ENCODE peak calls at places on chromosomes 6 and 20, in six cellular contexts. One of them, this sample, is unnamed.

GRCh38 chr20:49676581-49677291 is 36.9 kb downstream of the B4GALT5 start:
- DNase-seq in SK-N-SH: no peak
- DNase-seq in GM12878: peak
- DNase-seq in H1: no peak
- DNase-seq in HL-60: no peak
- DNase-seq in HepG2: peak
- DNase-seq in this sample: peak

GRCh38 chr20:45801851-45802250 is 10.1 kb downstream of the DNTTIP1 start:
- DNase-seq in SK-N-SH: no peak
- DNase-seq in GM12878: no peak
- DNase-seq in H1: no peak
- DNase-seq in HepG2: no peak
- DNase-seq in HL-60: no peak
- DNase-seq in this sample: no peak

GRCh38 chr20:48689388-48689787 is 138.4 kb downstream of the PREX1 start:
- DNase-seq in HL-60: no peak
- DNase-seq in HepG2: no peak
- DNase-seq in SK-N-SH: no peak
- DNase-seq in GM12878: no peak
- DNase-seq in H1: no peak
- DNase-seq in this sample: no peak

GRCh38 chr20:22502731-22503191 is 81.6 kb downstream of the FOXA2 start:
- DNase-seq in GM12878: no peak
- DNase-seq in SK-N-SH: no peak
- DNase-seq in HL-60: no peak
- DNase-seq in H1: no peak
- DNase-seq in HepG2: peak
- DNase-seq in this sample: no peak

GRCh38 chr6:89711801-89712200 is 73.3 kb upstream of the LYRM2 start:
- DNase-seq in GM12878: no peak
- DNase-seq in H1: no peak
- DNase-seq in HL-60: no peak
- DNase-seq in HepG2: no peak
- DNase-seq in SK-N-SH: no peak
- DNase-seq in this sample: no peak

GRCh38 chr20:38114353-38114791 is 50.7 kb downstream of the TGM2 start:
- DNase-seq in H1: peak
- DNase-seq in HL-60: no peak
- DNase-seq in HepG2: no peak
- DNase-seq in SK-N-SH: no peak
- DNase-seq in GM12878: no peak
- DNase-seq in this sample: peak

GRCh38 chr6:43455034-43455747 is at the start of gene DLK2:
- DNase-seq in SK-N-SH: peak
- DNase-seq in GM12878: no peak
- DNase-seq in H1: peak
- DNase-seq in HepG2: no peak
- DNase-seq in HL-60: no peak
- DNase-seq in this sample: peak

GRCh38 chr6:90008189-90008907 is 114.1 kb downstream of the GJA10 start:
- DNase-seq in GM12878: peak
- DNase-seq in HepG2: no peak
- DNase-seq in H1: no peak
- DNase-seq in SK-N-SH: no peak
- DNase-seq in HL-60: no peak
- DNase-seq in this sample: no peak

GRCh38 chr20:57526067-57526884 is 1.3 kb upstream of the CTCFL start:
- DNase-seq in SK-N-SH: peak
- DNase-seq in GM12878: no peak
- DNase-seq in H1: peak
- DNase-seq in HL-60: no peak
- DNase-seq in HepG2: peak
- DNase-seq in this sample: peak

GRCh38 chr6:7803219-7803618 is 77.3 kb downstream of the BMP6 start:
- DNase-seq in H1: no peak
- DNase-seq in HL-60: no peak
- DNase-seq in HepG2: no peak
- DNase-seq in SK-N-SH: no peak
- DNase-seq in GM12878: no peak
- DNase-seq in this sample: no peak

GRCh38 chr6:146628350-146628749 is 29.6 kb downstream of the ADGB start:
- DNase-seq in GM12878: no peak
- DNase-seq in H1: no peak
- DNase-seq in HepG2: no peak
- DNase-seq in HL-60: no peak
- DNase-seq in SK-N-SH: no peak
- DNase-seq in this sample: no peak

GRCh38 chr6:122365775-122366403 is 33.6 kb upstream of the HSF2 start:
- DNase-seq in H1: no peak
- DNase-seq in SK-N-SH: no peak
- DNase-seq in HepG2: peak
- DNase-seq in GM12878: no peak
- DNase-seq in HL-60: no peak
- DNase-seq in this sample: no peak

GRCh38 chr6:12371641-12372146 is 81.5 kb downstream of the EDN1 start:
- DNase-seq in HepG2: peak
- DNase-seq in GM12878: no peak
- DNase-seq in SK-N-SH: no peak
- DNase-seq in H1: no peak
- DNase-seq in HL-60: no peak
- DNase-seq in this sample: no peak

GRCh38 chr20:38658879-38659612 is 57.4 kb downstream of the ARHGAP40 start:
- DNase-seq in HepG2: peak
- DNase-seq in SK-N-SH: peak
- DNase-seq in GM12878: no peak
- DNase-seq in HL-60: no peak
- DNase-seq in H1: peak
- DNase-seq in this sample: peak

GRCh38 chr6:85111481-85112001 is 338.3 kb upstream of the NT5E start:
- DNase-seq in SK-N-SH: no peak
- DNase-seq in GM12878: no peak
- DNase-seq in H1: no peak
- DNase-seq in HL-60: no peak
- DNase-seq in HepG2: no peak
- DNase-seq in this sample: no peak

GRCh38 chr6:104607501-104607900 is 252.2 kb downstream of the HACE1 start:
- DNase-seq in HL-60: no peak
- DNase-seq in SK-N-SH: no peak
- DNase-seq in H1: no peak
- DNase-seq in HepG2: no peak
- DNase-seq in GM12878: no peak
- DNase-seq in this sample: no peak

GRCh38 chr20:40446868-40447267 is 242.2 kb downstream of the MAFB start:
- DNase-seq in HL-60: no peak
- DNase-seq in H1: no peak
- DNase-seq in SK-N-SH: no peak
- DNase-seq in GM12878: no peak
- DNase-seq in HepG2: no peak
- DNase-seq in this sample: no peak
- TF ChIP-seq GABPA in HL-60: no peak
- TF ChIP-seq GABPA in H1: no peak
- TF ChIP-seq GABPA in SK-N-SH: no peak
- TF ChIP-seq GABPA in GM12878: no peak
- TF ChIP-seq GABPA in HepG2: no peak
- TF ChIP-seq GABPA in this sample: no peak

DNA sequence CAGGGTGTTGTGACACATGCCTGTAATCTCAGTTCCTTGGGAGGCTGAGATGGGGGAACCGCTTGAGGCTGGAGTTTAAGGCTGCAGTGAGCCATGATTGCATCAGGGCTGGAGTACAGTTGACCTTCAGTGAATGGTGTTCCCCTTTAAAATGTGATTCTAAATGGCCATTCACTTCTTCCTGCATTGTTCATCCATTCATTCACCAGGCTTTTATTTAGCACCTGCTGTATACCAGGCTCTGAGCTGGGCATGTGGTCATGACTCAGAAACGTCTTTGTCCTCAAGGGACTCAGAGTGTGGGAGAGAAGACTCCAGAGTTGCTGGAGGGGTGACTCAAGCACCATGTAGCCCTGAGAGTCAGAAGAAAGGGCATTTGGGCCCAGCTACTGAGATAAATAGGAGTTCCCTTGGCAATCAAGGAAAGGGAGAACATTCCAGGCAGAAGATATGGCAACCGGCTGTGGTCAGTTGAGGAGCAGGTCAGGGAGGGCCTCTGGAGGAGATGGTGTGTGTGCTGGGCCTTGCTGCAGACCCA is 101.1 kb downstream of the DLGAP4 start:
- DNase-seq in GM12878: no peak
- DNase-seq in SK-N-SH: no peak
- DNase-seq in HL-60: no peak
- DNase-seq in H1: no peak
- DNase-seq in HepG2: no peak
- DNase-seq in this sample: no peak
- TF ChIP-seq GABPA in GM12878: no peak
- TF ChIP-seq GABPA in SK-N-SH: no peak
- TF ChIP-seq GABPA in HL-60: no peak
- TF ChIP-seq GABPA in H1: no peak
- TF ChIP-seq GABPA in HepG2: no peak
- TF ChIP-seq GABPA in this sample: no peak

GRCh38 chr6:163031931-163032330 is 304.2 kb downstream of the PACRG start:
- DNase-seq in GM12878: no peak
- DNase-seq in HL-60: no peak
- DNase-seq in HepG2: no peak
- DNase-seq in SK-N-SH: no peak
- DNase-seq in H1: no peak
- DNase-seq in this sample: no peak

GRCh38 chr6:163038317-163038716 is 310.5 kb downstream of the PACRG start:
- DNase-seq in GM12878: no peak
- DNase-seq in H1: no peak
- DNase-seq in SK-N-SH: no peak
- DNase-seq in HepG2: no peak
- DNase-seq in HL-60: no peak
- DNase-seq in this sample: no peak

GRCh38 chr6:163030980-163031379 is 303.2 kb downstream of the PACRG start:
- DNase-seq in H1: no peak
- DNase-seq in GM12878: no peak
- DNase-seq in SK-N-SH: no peak
- DNase-seq in HL-60: no peak
- DNase-seq in HepG2: no peak
- DNase-seq in this sample: no peak

GRCh38 chr6:163036251-163036650 is 308.5 kb downstream of the PACRG start:
- DNase-seq in HL-60: no peak
- DNase-seq in SK-N-SH: no peak
- DNase-seq in H1: no peak
- DNase-seq in GM12878: no peak
- DNase-seq in HepG2: no peak
- DNase-seq in this sample: no peak
- TF ChIP-seq GABPA in HL-60: no peak
- TF ChIP-seq GABPA in SK-N-SH: no peak
- TF ChIP-seq GABPA in H1: no peak
- TF ChIP-seq GABPA in GM12878: no peak
- TF ChIP-seq GABPA in HepG2: no peak
- TF ChIP-seq GABPA in this sample: no peak

GRCh38 chr6:35611235-35611634 is 77.5 kb downstream of the FKBP5 start:
- DNase-seq in SK-N-SH: no peak
- DNase-seq in GM12878: no peak
- DNase-seq in H1: no peak
- DNase-seq in HL-60: no peak
- DNase-seq in HepG2: no peak
- DNase-seq in this sample: no peak
- TF ChIP-seq GABPA in SK-N-SH: no peak
- TF ChIP-seq GABPA in GM12878: no peak
- TF ChIP-seq GABPA in H1: no peak
- TF ChIP-seq GABPA in HL-60: no peak
- TF ChIP-seq GABPA in HepG2: no peak
- TF ChIP-seq GABPA in this sample: no peak

GRCh38 chr20:33908351-33908750 is 85.4 kb upstream of the RALY start:
- DNase-seq in HepG2: no peak
- DNase-seq in H1: no peak
- DNase-seq in HL-60: no peak
- DNase-seq in SK-N-SH: no peak
- DNase-seq in GM12878: no peak
- DNase-seq in this sample: no peak

GRCh38 chr20:33908868-33909267 is 84.8 kb upstream of the RALY start:
- DNase-seq in H1: no peak
- DNase-seq in HepG2: no peak
- DNase-seq in SK-N-SH: no peak
- DNase-seq in HL-60: no peak
- DNase-seq in GM12878: no peak
- DNase-seq in this sample: no peak

GRCh38 chr20:33909331-33909921 is 84.3 kb upstream of the RALY start:
- DNase-seq in GM12878: no peak
- DNase-seq in H1: no peak
- DNase-seq in HepG2: peak
- DNase-seq in HL-60: no peak
- DNase-seq in SK-N-SH: no peak
- DNase-seq in this sample: no peak

GRCh38 chr20:33910529-33911327 is 83.0 kb upstream of the RALY start:
- DNase-seq in SK-N-SH: no peak
- DNase-seq in HL-60: no peak
- DNase-seq in HepG2: no peak
- DNase-seq in GM12878: no peak
- DNase-seq in H1: no peak
- DNase-seq in this sample: no peak

DNA sequence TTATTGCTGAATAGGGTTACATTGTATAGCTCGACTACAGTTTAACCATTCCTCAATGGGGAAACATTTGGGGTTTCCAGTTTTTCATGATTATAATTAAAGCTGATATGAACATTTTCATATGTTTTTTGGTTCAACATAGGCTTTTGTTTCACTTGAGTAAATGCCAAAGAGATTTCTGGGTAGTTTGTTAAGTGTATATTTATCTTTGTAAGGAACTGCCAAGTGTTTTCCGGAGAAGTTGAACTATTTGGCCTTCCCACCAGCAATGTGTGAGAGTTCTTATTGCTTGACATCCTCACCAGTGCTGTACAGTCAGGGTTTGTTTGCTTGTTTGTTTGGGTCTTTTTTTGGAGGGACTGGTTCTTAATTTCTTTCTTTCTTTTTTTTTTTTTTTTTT is 83.7 kb upstream of the RALY start:
- DNase-seq in H1: no peak
- DNase-seq in HepG2: no peak
- DNase-seq in GM12878: no peak
- DNase-seq in HL-60: no peak
- DNase-seq in SK-N-SH: no peak
- DNase-seq in this sample: no peak
- TF ChIP-seq GABPA in H1: no peak
- TF ChIP-seq GABPA in HepG2: no peak
- TF ChIP-seq GABPA in GM12878: no peak
- TF ChIP-seq GABPA in HL-60: no peak
- TF ChIP-seq GABPA in SK-N-SH: no peak
- TF ChIP-seq GABPA in this sample: no peak

GRCh38 chr6:31663961-31664789 is 622 bp downstream of the GPANK1 start:
- DNase-seq in H1: no peak
- DNase-seq in GM12878: no peak
- DNase-seq in HepG2: no peak
- DNase-seq in SK-N-SH: no peak
- DNase-seq in HL-60: no peak
- DNase-seq in this sample: peak
- TF ChIP-seq GABPA in H1: no peak
- TF ChIP-seq GABPA in GM12878: no peak
- TF ChIP-seq GABPA in HepG2: no peak
- TF ChIP-seq GABPA in SK-N-SH: peak
- TF ChIP-seq GABPA in HL-60: no peak
- TF ChIP-seq GABPA in this sample: no peak

DNA sequence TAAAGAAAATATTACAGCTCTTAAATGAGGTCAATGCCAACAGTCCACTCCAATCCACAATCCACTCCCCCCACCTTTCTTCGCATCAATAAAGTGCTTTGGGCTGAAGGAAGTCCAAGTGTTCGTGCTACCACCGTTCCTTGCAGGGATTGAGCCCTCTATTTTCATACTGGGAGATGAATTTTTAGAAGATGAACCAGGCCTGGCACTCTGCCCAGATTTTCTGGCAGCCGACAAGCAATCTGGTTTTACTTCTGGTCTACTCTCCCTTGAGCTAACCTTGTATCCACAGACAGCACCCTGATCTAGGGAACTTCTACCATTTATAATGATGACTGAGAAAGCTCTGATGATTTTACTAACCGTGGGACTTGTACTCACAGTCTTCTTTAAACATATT is 72.3 kb downstream of the BTBD9 start:
- DNase-seq in H1: no peak
- DNase-seq in SK-N-SH: peak
- DNase-seq in GM12878: no peak
- DNase-seq in HepG2: no peak
- DNase-seq in HL-60: no peak
- DNase-seq in this sample: no peak
- TF ChIP-seq GABPA in H1: no peak
- TF ChIP-seq GABPA in SK-N-SH: no peak
- TF ChIP-seq GABPA in GM12878: no peak
- TF ChIP-seq GABPA in HepG2: no peak
- TF ChIP-seq GABPA in HL-60: no peak
- TF ChIP-seq GABPA in this sample: no peak

This sample was measured in K562.